ENCODE peak calls at places on chromosomes 11 and 22, in nine cellular contexts. One of them, this sample, is unnamed.

GRCh38 chr11:16326679-16327297 is 29.6 kb downstream of the SOX6 start:
- DNase-seq in activated CD8-positive, alpha-beta memory T cell treated with anti-CD3 and anti-CD28 coated beads for 4 hours: no peak
- DNase-seq in GM19239: no peak
- DNase-seq in anterior cingulate cortex: no peak
- DNase-seq in HT1080: peak; percentile 58
- DNase-seq in skeletal muscle cell: no peak
- DNase-seq in COR-L47: no peak
- DNase-seq in transverse colon: no peak
- DNase-seq in glutamatergic neuron: no peak
- DNase-seq in this sample: no peak

GRCh38 chr11:75056806-75057205 is 39.9 kb downstream of the OR2AT4 start:
- DNase-seq in activated CD8-positive, alpha-beta memory T cell treated with anti-CD3 and anti-CD28 coated beads for 4 hours: no peak
- DNase-seq in GM19239: no peak
- DNase-seq in anterior cingulate cortex: no peak
- DNase-seq in HT1080: no peak
- DNase-seq in skeletal muscle cell: no peak
- DNase-seq in COR-L47: no peak
- DNase-seq in transverse colon: no peak
- DNase-seq in glutamatergic neuron: no peak
- DNase-seq in this sample: no peak

GRCh38 chr11:115869780-115870431 is 365.7 kb upstream of the CADM1 start:
- DNase-seq in activated CD8-positive, alpha-beta memory T cell treated with anti-CD3 and anti-CD28 coated beads for 4 hours: no peak
- DNase-seq in GM19239: peak; percentile 16
- DNase-seq in anterior cingulate cortex: no peak
- DNase-seq in HT1080: peak; percentile 66
- DNase-seq in skeletal muscle cell: no peak
- DNase-seq in COR-L47: peak; percentile 27
- DNase-seq in transverse colon: peak; percentile 15
- DNase-seq in glutamatergic neuron: peak; percentile 74
- DNase-seq in this sample: peak; percentile 71

GRCh38 chr11:827146-827860 is 416 bp upstream of the CRACR2B start:
- DNase-seq in activated CD8-positive, alpha-beta memory T cell treated with anti-CD3 and anti-CD28 coated beads for 4 hours: no peak
- DNase-seq in GM19239: no peak
- DNase-seq in anterior cingulate cortex: no peak
- DNase-seq in HT1080: no peak
- DNase-seq in skeletal muscle cell: no peak
- DNase-seq in COR-L47: no peak
- DNase-seq in transverse colon: peak; percentile 74
- DNase-seq in glutamatergic neuron: peak; percentile 53
- DNase-seq in this sample: peak; percentile 77

GRCh38 chr22:37243402-37244113 is 511 bp downstream of the RAC2 start:
- DNase-seq in activated CD8-positive, alpha-beta memory T cell treated with anti-CD3 and anti-CD28 coated beads for 4 hours: no peak
- DNase-seq in GM19239: no peak
- DNase-seq in anterior cingulate cortex: no peak
- DNase-seq in HT1080: no peak
- DNase-seq in skeletal muscle cell: no peak
- DNase-seq in COR-L47: no peak
- DNase-seq in transverse colon: no peak
- DNase-seq in glutamatergic neuron: no peak
- DNase-seq in this sample: no peak

GRCh38 chr11:107695446-107695845 is 16.4 kb downstream of the SLN start:
- DNase-seq in activated CD8-positive, alpha-beta memory T cell treated with anti-CD3 and anti-CD28 coated beads for 4 hours: no peak
- DNase-seq in GM19239: no peak
- DNase-seq in anterior cingulate cortex: no peak
- DNase-seq in HT1080: no peak
- DNase-seq in skeletal muscle cell: no peak
- DNase-seq in COR-L47: no peak
- DNase-seq in transverse colon: no peak
- DNase-seq in glutamatergic neuron: no peak
- DNase-seq in this sample: no peak

GRCh38 chr11:93073508-93074280 is 104.2 kb downstream of the MTNR1B start:
- DNase-seq in activated CD8-positive, alpha-beta memory T cell treated with anti-CD3 and anti-CD28 coated beads for 4 hours: no peak
- DNase-seq in GM19239: no peak
- DNase-seq in anterior cingulate cortex: no peak
- DNase-seq in HT1080: peak; percentile 9
- DNase-seq in skeletal muscle cell: no peak
- DNase-seq in COR-L47: no peak
- DNase-seq in transverse colon: no peak
- DNase-seq in glutamatergic neuron: no peak
- DNase-seq in this sample: no peak

GRCh38 chr11:102727890-102728289 is 3.1 kb upstream of the MMP8 start:
- DNase-seq in activated CD8-positive, alpha-beta memory T cell treated with anti-CD3 and anti-CD28 coated beads for 4 hours: no peak
- DNase-seq in GM19239: no peak
- DNase-seq in anterior cingulate cortex: no peak
- DNase-seq in HT1080: peak; percentile 83
- DNase-seq in skeletal muscle cell: peak; percentile 61
- DNase-seq in COR-L47: no peak
- DNase-seq in transverse colon: no peak
- DNase-seq in glutamatergic neuron: no peak
- DNase-seq in this sample: no peak

GRCh38 chr22:40010752-40011145 is 16.0 kb downstream of the FAM83F start:
- DNase-seq in activated CD8-positive, alpha-beta memory T cell treated with anti-CD3 and anti-CD28 coated beads for 4 hours: no peak
- DNase-seq in GM19239: no peak
- DNase-seq in anterior cingulate cortex: no peak
- DNase-seq in HT1080: no peak
- DNase-seq in skeletal muscle cell: no peak
- DNase-seq in COR-L47: no peak
- DNase-seq in transverse colon: no peak
- DNase-seq in glutamatergic neuron: no peak
- DNase-seq in this sample: no peak

GRCh38 chr11:32830413-32830738 is 649 bp downstream of the PRRG4 start:
- DNase-seq in activated CD8-positive, alpha-beta memory T cell treated with anti-CD3 and anti-CD28 coated beads for 4 hours: no peak
- DNase-seq in GM19239: peak; percentile 28
- DNase-seq in anterior cingulate cortex: no peak
- DNase-seq in HT1080: no peak
- DNase-seq in skeletal muscle cell: no peak
- DNase-seq in COR-L47: no peak
- DNase-seq in transverse colon: peak; percentile 71
- DNase-seq in glutamatergic neuron: no peak
- DNase-seq in this sample: no peak

GRCh38 chr11:13315517-13316432 is 38.2 kb downstream of the BMAL1 start:
- DNase-seq in activated CD8-positive, alpha-beta memory T cell treated with anti-CD3 and anti-CD28 coated beads for 4 hours: no peak
- DNase-seq in GM19239: no peak
- DNase-seq in anterior cingulate cortex: no peak
- DNase-seq in HT1080: no peak
- DNase-seq in skeletal muscle cell: no peak
- DNase-seq in COR-L47: no peak
- DNase-seq in transverse colon: no peak
- DNase-seq in glutamatergic neuron: no peak
- DNase-seq in this sample: no peak

GRCh38 chr22:37431811-37432707 is 4.8 kb upstream of the ELFN2 start:
- DNase-seq in activated CD8-positive, alpha-beta memory T cell treated with anti-CD3 and anti-CD28 coated beads for 4 hours: no peak
- DNase-seq in GM19239: no peak
- DNase-seq in anterior cingulate cortex: no peak
- DNase-seq in HT1080: peak; percentile 100
- DNase-seq in skeletal muscle cell: peak; percentile 95
- DNase-seq in COR-L47: no peak
- DNase-seq in transverse colon: no peak
- DNase-seq in glutamatergic neuron: no peak
- DNase-seq in this sample: no peak

GRCh38 chr11:17898071-17898470 is 114.8 kb downstream of the SERGEF start:
- DNase-seq in activated CD8-positive, alpha-beta memory T cell treated with anti-CD3 and anti-CD28 coated beads for 4 hours: no peak
- DNase-seq in GM19239: no peak
- DNase-seq in anterior cingulate cortex: no peak
- DNase-seq in HT1080: no peak
- DNase-seq in skeletal muscle cell: no peak
- DNase-seq in COR-L47: no peak
- DNase-seq in transverse colon: no peak
- DNase-seq in glutamatergic neuron: no peak
- DNase-seq in this sample: no peak

GRCh38 chr11:2808850-2809847 is 76.4 kb downstream of the CDKN1C start:
- DNase-seq in activated CD8-positive, alpha-beta memory T cell treated with anti-CD3 and anti-CD28 coated beads for 4 hours: no peak
- DNase-seq in GM19239: no peak
- DNase-seq in anterior cingulate cortex: no peak
- DNase-seq in HT1080: no peak
- DNase-seq in skeletal muscle cell: no peak
- DNase-seq in COR-L47: no peak
- DNase-seq in transverse colon: peak; percentile 6
- DNase-seq in glutamatergic neuron: peak; percentile 5
- DNase-seq in this sample: no peak

GRCh38 chr22:46367707-46368191 is 32.2 kb downstream of the TRMU start:
- DNase-seq in activated CD8-positive, alpha-beta memory T cell treated with anti-CD3 and anti-CD28 coated beads for 4 hours: peak; percentile 44
- DNase-seq in GM19239: peak; percentile 93
- DNase-seq in anterior cingulate cortex: no peak
- DNase-seq in HT1080: peak; percentile 52
- DNase-seq in skeletal muscle cell: peak; percentile 1
- DNase-seq in COR-L47: peak; percentile 62
- DNase-seq in transverse colon: peak; percentile 87
- DNase-seq in glutamatergic neuron: peak; percentile 82
- DNase-seq in this sample: peak; percentile 90